ENCODE peak calls at places on chromosomes 16 and 17, in five cellular contexts. Y, L, V, K and Z are unnamed samples.
A peak's percentile ranks its signal among the peaks of the same experiment; 100 is the strongest.

GRCh38 chr16:2715519-2715918 is 4.5 kb downstream of the PRSS27 start:
- DNase-seq in K (peak; percentile 86), Y (peak; percentile 52), L (peak; percentile 92), V (no peak), Z (peak; percentile 89)

GRCh38 chr17:39754161-39754957 is 16.6 kb downstream of the GRB7 start:
- DNase-seq in V (peak; percentile 90), K (peak; percentile 97), Y (peak; percentile 92), L (peak; percentile 97), Z (peak; percentile 96)

GRCh38 chr16:4081577-4082021 is 34.6 kb downstream of the ADCY9 start:
- DNase-seq in Y (no peak), K (no peak), L (peak; percentile 41), V (no peak), Z (no peak)

GRCh38 chr17:3891626-3892094 is 1.2 kb downstream of the CAMKK1 start:
- DNase-seq in V (no peak), Y (no peak), L (no peak), K (no peak), Z (no peak)

GRCh38 chr17:32536736-32537646 is 50.2 kb downstream of the CDK5R1 start:
- DNase-seq in L (no peak), K (no peak), Y (peak; percentile 77), V (no peak), Z (no peak)

GRCh38 chr17:20071824-20072691 is 62.9 kb downstream of the SPECC1 start:
- DNase-seq in K (no peak), L (no peak), V (no peak), Y (no peak), Z (no peak)

GRCh38 chr16:57614546-57615343 is 13.7 kb upstream of the ADGRG1 start:
- DNase-seq in K (no peak), Y (no peak), L (peak; percentile 40), V (no peak), Z (no peak)

GRCh38 chr17:65518256-65518655 is 43.2 kb downstream of the AXIN2 start:
- DNase-seq in V (no peak), K (no peak), L (no peak), Y (peak; percentile 52), Z (no peak)

GRCh38 chr16:81424761-81425160 is 19.8 kb upstream of the CMIP start:
- DNase-seq in K (no peak), Y (no peak), L (no peak), V (no peak), Z (no peak)

GRCh38 chr17:10198509-10199249 is at the start of gene GAS7:
- DNase-seq in V (no peak), K (peak; percentile 38), Y (peak; percentile 55), L (peak; percentile 77), Z (peak; percentile 83)

GRCh38 chr17:13393841-13394710 is 207.7 kb downstream of the HS3ST3A1 start:
- DNase-seq in Y (peak; percentile 68), K (no peak), V (no peak), L (no peak), Z (no peak)

GRCh38 chr17:37131670-37132620 is 183.2 kb downstream of the AATF start:
- DNase-seq in Y (no peak), K (no peak), L (no peak), V (no peak), Z (no peak)

GRCh38 chr16:86396918-86397317 is 113.4 kb upstream of the FOXF1 start:
- DNase-seq in V (no peak), K (no peak), Y (peak; percentile 73), L (no peak), Z (no peak)

GRCh38 chr17:17512866-17513265 is 16.7 kb upstream of the RASD1 start:
- DNase-seq in L (no peak), Y (no peak), K (no peak), V (no peak), Z (no peak)

GRCh38 chr16:18979936-18980335 is 3.8 kb upstream of the TMC7 start:
- DNase-seq in V (peak; percentile 33), L (no peak), Y (no peak), K (no peak), Z (no peak)

GRCh38 chr16:88731699-88732098 is 25.4 kb downstream of the CTU2 start:
- DNase-seq in K (peak; percentile 52), V (no peak), Y (peak; percentile 18), L (no peak), Z (peak; percentile 71)

GRCh38 chr16:56321571-56321970 is 103.8 kb downstream of the AMFR start:
- DNase-seq in Y (no peak), V (no peak), L (no peak), K (no peak), Z (no peak)

GRCh38 chr16:49720225-49720624 is 135.7 kb downstream of the ZNF423 start:
- DNase-seq in V (no peak), K (no peak), L (no peak), Y (no peak), Z (no peak)

GRCh38 chr17:10757658-10758057 is 27.8 kb upstream of the TMEM220 start:
- DNase-seq in V (no peak), Y (no peak), K (no peak), L (no peak), Z (no peak)

GRCh38 chr17:68294196-68294555 is 2.9 kb downstream of the ARSG start:
- DNase-seq in Y (no peak), V (no peak), K (no peak), L (no peak), Z (no peak)

GRCh38 chr17:60372790-60373483 is 19.0 kb downstream of the USP32 start:
- DNase-seq in Y (peak; percentile 39), V (no peak), K (no peak), L (no peak), Z (no peak)

GRCh38 chr16:1899641-1900451 is 18.4 kb downstream of the HS3ST6 start:
- DNase-seq in V (peak; percentile 96), K (no peak), L (no peak), Y (no peak), Z (no peak)

GRCh38 chr17:32833526-32833925 is 43.4 kb downstream of the MYO1D start:
- DNase-seq in K (no peak), V (no peak), Y (no peak), L (no peak), Z (no peak)

GRCh38 chr16:22815863-22816262 is 1.9 kb downstream of the HS3ST2 start:
- DNase-seq in K (no peak), V (no peak), Y (no peak), L (no peak), Z (no peak)